ENCODE peak calls at places on chromosomes 12 and 14, in four cellular contexts. One of them, this sample, is unnamed.

GRCh38 chr12:18747960-18748359 is 10.0 kb downstream of the CAPZA3 start:
- DNase-seq in K562: no peak
- DNase-seq in H1: no peak
- DNase-seq in HepG2: no peak
- DNase-seq in this sample: no peak

GRCh38 chr12:8912910-8913309 is 1.4 kb upstream of the PHC1 start:
- DNase-seq in K562: peak
- DNase-seq in H1: no peak
- DNase-seq in HepG2: no peak
- DNase-seq in this sample: peak

GRCh38 chr14:92400579-92401444 is 77.8 kb downstream of the SLC24A4 start:
- DNase-seq in K562: no peak
- DNase-seq in H1: no peak
- DNase-seq in HepG2: no peak
- DNase-seq in this sample: no peak

GRCh38 chr12:124326899-124327298 is 32.0 kb downstream of the RFLNA start:
- DNase-seq in K562: no peak
- DNase-seq in H1: no peak
- DNase-seq in HepG2: no peak
- DNase-seq in this sample: no peak

GRCh38 chr14:89544636-89545301 is 127.7 kb upstream of the FOXN3 start:
- DNase-seq in K562: no peak
- DNase-seq in H1: no peak
- DNase-seq in HepG2: peak
- DNase-seq in this sample: no peak

GRCh38 chr12:126454581-126454980 is 1389.3 kb downstream of the AACS start:
- DNase-seq in K562: no peak
- DNase-seq in H1: no peak
- DNase-seq in HepG2: no peak
- DNase-seq in this sample: no peak

GRCh38 chr12:75710361-75711069 is 199.1 kb upstream of the KRR1 start:
- DNase-seq in K562: no peak
- DNase-seq in H1: no peak
- DNase-seq in HepG2: peak
- DNase-seq in this sample: no peak

GRCh38 chr12:30795660-30796507 is 41.1 kb upstream of the CAPRIN2 start:
- DNase-seq in K562: peak
- DNase-seq in H1: peak
- DNase-seq in HepG2: peak
- DNase-seq in this sample: peak

GRCh38 chr12:104175726-104176247 is 37.8 kb upstream of the NFYB start:
- DNase-seq in K562: no peak
- DNase-seq in H1: peak
- DNase-seq in HepG2: no peak
- DNase-seq in this sample: no peak

GRCh38 chr14:95229749-95230148 is 72.4 kb upstream of the DICER1 start:
- DNase-seq in K562: no peak
- DNase-seq in H1: no peak
- DNase-seq in HepG2: peak
- DNase-seq in this sample: no peak

GRCh38 chr14:96508900-96509299 is 6.7 kb downstream of the PAPOLA start:
- DNase-seq in K562: no peak
- DNase-seq in H1: no peak
- DNase-seq in HepG2: peak
- DNase-seq in this sample: peak

GRCh38 chr12:80086025-80086424 is 13.3 kb upstream of the OTOGL start:
- DNase-seq in K562: no peak
- DNase-seq in H1: no peak
- DNase-seq in HepG2: no peak
- DNase-seq in this sample: no peak

GRCh38 chr12:52243774-52244614 is 11.0 kb downstream of the KRT7 start:
- DNase-seq in K562: no peak
- DNase-seq in H1: no peak
- DNase-seq in HepG2: peak
- DNase-seq in this sample: peak

GRCh38 chr14:52272375-52272774 is 4.9 kb downstream of the PTGDR start:
- DNase-seq in K562: peak
- DNase-seq in H1: peak
- DNase-seq in HepG2: no peak
- DNase-seq in this sample: peak

GRCh38 chr14:101072531-101072930 is 169.0 kb upstream of the RTL1 start:
- DNase-seq in K562: no peak
- DNase-seq in H1: peak
- DNase-seq in HepG2: no peak
- DNase-seq in this sample: peak

GRCh38 chr12:16588812-16589211 is 17.1 kb downstream of the LMO3 start:
- DNase-seq in K562: no peak
- DNase-seq in H1: no peak
- DNase-seq in HepG2: no peak
- DNase-seq in this sample: no peak

GRCh38 chr12:99752740-99753139 is 105.2 kb downstream of the GARIN6 start:
- DNase-seq in K562: no peak
- DNase-seq in H1: no peak
- DNase-seq in HepG2: no peak
- DNase-seq in this sample: no peak

GRCh38 chr12:52141306-52141705 is 50.5 kb downstream of the KRT80 start:
- DNase-seq in K562: peak
- DNase-seq in H1: no peak
- DNase-seq in HepG2: no peak
- DNase-seq in this sample: no peak

GRCh38 chr14:104633276-104633861 is 28.8 kb upstream of the TMEM179 start:
- DNase-seq in K562: no peak
- DNase-seq in H1: no peak
- DNase-seq in HepG2: no peak
- DNase-seq in this sample: no peak

GRCh38 chr12:56221233-56221756 is 427 bp downstream of the RNF41 start:
- DNase-seq in K562: no peak
- DNase-seq in H1: peak
- DNase-seq in HepG2: no peak
- DNase-seq in this sample: peak

GRCh38 chr12:58814036-58814435 is 106.3 kb downstream of the LRIG3 start:
- DNase-seq in K562: no peak
- DNase-seq in H1: no peak
- DNase-seq in HepG2: no peak
- DNase-seq in this sample: no peak

GRCh38 chr12:42648061-42648460 is 58.5 kb upstream of the PRICKLE1 start:
- DNase-seq in K562: no peak
- DNase-seq in H1: no peak
- DNase-seq in HepG2: no peak
- DNase-seq in this sample: no peak

GRCh38 chr14:85315891-85316290 is 214.1 kb upstream of the FLRT2 start:
- DNase-seq in K562: no peak
- DNase-seq in H1: no peak
- DNase-seq in HepG2: no peak
- DNase-seq in this sample: no peak

GRCh38 chr12:49987620-49988303 is 15.0 kb downstream of the AQP6 start:
- DNase-seq in K562: no peak
- DNase-seq in H1: no peak
- DNase-seq in HepG2: peak
- DNase-seq in this sample: no peak

GRCh38 chr12:70121562-70121961 is 121.7 kb upstream of the CNOT2 start:
- DNase-seq in K562: no peak
- DNase-seq in H1: no peak
- DNase-seq in HepG2: no peak
- DNase-seq in this sample: no peak

GRCh38 chr12:45547132-45547531 is 182.4 kb upstream of the ARID2 start:
- DNase-seq in K562: no peak
- DNase-seq in H1: no peak
- DNase-seq in HepG2: no peak
- DNase-seq in this sample: no peak

GRCh38 chr14:65131176-65131765 is 29.0 kb upstream of the MAX start:
- DNase-seq in K562: no peak
- DNase-seq in H1: no peak
- DNase-seq in HepG2: no peak
- DNase-seq in this sample: no peak

GRCh38 chr12:70196732-70197361 is 46.4 kb upstream of the CNOT2 start:
- DNase-seq in K562: no peak
- DNase-seq in H1: no peak
- DNase-seq in HepG2: no peak
- DNase-seq in this sample: no peak

GRCh38 chr14:73402579-73402978 is 55.8 kb downstream of the NUMB start:
- DNase-seq in K562: no peak
- DNase-seq in H1: no peak
- DNase-seq in HepG2: no peak
- DNase-seq in this sample: no peak

DNA sequence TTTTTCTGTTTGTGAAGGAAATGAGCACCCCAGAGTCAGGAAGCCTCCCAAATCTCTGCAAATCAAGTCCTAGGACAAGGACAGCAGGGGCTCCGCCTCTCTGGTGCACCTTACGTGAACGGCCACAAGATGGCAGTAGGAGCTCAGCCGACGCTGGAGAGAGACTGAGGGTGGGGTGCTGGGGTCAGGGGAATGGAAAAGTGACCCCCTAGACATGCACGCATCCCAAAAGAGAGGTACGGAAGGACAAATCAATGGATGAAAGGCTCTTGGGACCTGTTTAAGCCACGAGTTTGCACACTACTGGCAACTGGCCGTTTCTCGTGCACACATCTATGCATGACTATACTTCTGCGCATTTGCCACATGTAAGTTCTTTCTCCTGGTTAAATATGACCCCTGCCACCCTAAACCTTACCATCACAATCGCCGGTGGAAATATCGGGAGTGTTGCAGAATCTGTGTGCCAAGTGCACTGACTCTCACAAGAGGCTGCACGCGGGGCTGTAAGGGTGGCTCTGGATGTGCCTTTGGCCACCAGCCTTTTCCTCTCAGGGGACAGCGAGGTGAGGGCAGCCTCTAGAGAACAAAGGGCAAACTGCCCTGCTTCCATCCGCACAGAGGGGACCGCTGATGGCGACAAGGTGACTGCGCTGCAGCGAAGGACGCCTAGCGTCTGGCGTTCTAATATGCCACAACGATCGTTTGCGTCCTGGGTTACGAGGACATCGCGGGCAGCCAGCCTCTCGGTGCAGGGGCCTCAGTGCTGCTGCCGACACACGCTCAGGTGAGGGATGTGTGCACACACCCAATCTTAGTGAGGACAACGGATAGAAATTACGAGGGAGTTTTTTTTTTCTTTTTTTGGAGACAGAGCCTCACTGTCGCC is 232.0 kb downstream of the PCNX1 start:
- DNase-seq in K562: peak
- DNase-seq in H1: peak
- DNase-seq in HepG2: peak
- DNase-seq in this sample: peak
- TF ChIP-seq PHF8 in K562: no peak
- TF ChIP-seq PHF8 in H1: no peak
- TF ChIP-seq PHF8 in HepG2: no peak
- TF ChIP-seq PHF8 in this sample: no peak

GRCh38 chr12:26090853-26091510 is 33.9 kb downstream of the BHLHE41 start:
- DNase-seq in K562: no peak
- DNase-seq in H1: no peak
- DNase-seq in HepG2: peak
- DNase-seq in this sample: no peak

GRCh38 chr12:26088999-26089398 is 35.8 kb downstream of the BHLHE41 start:
- DNase-seq in K562: no peak
- DNase-seq in H1: no peak
- DNase-seq in HepG2: no peak
- DNase-seq in this sample: no peak

GRCh38 chr12:26091837-26092236 is 33.0 kb downstream of the BHLHE41 start:
- DNase-seq in K562: no peak
- DNase-seq in H1: no peak
- DNase-seq in HepG2: no peak
- DNase-seq in this sample: no peak

GRCh38 chr12:26097046-26097878 is 27.6 kb downstream of the BHLHE41 start:
- DNase-seq in K562: peak
- DNase-seq in H1: peak
- DNase-seq in HepG2: peak
- DNase-seq in this sample: peak

DNA sequence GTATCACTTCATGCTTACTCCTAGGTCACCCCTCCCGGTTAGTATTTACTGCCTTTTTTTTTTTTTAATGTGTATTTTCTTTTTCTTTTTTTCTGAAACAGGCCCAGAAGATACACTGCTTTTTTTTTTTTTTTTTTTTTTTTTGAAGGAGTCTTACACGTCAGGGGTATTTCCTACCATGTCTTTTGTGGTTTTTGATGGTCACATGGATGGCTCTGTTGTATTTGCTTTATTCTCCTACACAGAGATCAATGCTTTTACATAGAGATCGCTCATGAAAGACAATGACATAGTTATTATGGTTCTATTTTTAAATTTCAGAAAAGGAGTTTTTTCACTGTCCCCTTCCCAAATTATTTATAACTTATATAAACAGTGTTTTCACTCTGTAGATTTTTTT is 32.1 kb downstream of the BHLHE41 start:
- DNase-seq in K562: no peak
- DNase-seq in H1: no peak
- DNase-seq in HepG2: no peak
- DNase-seq in this sample: no peak
- TF ChIP-seq PHF8 in K562: no peak
- TF ChIP-seq PHF8 in H1: no peak
- TF ChIP-seq PHF8 in HepG2: no peak
- TF ChIP-seq PHF8 in this sample: no peak

GRCh38 chr14:68808696-68809095 is 15.8 kb upstream of the ZFP36L1 start:
- DNase-seq in K562: no peak
- DNase-seq in H1: peak
- DNase-seq in HepG2: no peak
- DNase-seq in this sample: no peak

GRCh38 chr14:68809524-68809923 is 16.7 kb upstream of the ZFP36L1 start:
- DNase-seq in K562: no peak
- DNase-seq in H1: peak
- DNase-seq in HepG2: no peak
- DNase-seq in this sample: no peak

GRCh38 chr14:68807148-68807600 is 14.3 kb upstream of the ZFP36L1 start:
- DNase-seq in K562: no peak
- DNase-seq in H1: peak
- DNase-seq in HepG2: peak
- DNase-seq in this sample: peak

GRCh38 chr14:68807987-68808386 is 15.1 kb upstream of the ZFP36L1 start:
- DNase-seq in K562: no peak
- DNase-seq in H1: no peak
- DNase-seq in HepG2: no peak
- DNase-seq in this sample: no peak

DNA sequence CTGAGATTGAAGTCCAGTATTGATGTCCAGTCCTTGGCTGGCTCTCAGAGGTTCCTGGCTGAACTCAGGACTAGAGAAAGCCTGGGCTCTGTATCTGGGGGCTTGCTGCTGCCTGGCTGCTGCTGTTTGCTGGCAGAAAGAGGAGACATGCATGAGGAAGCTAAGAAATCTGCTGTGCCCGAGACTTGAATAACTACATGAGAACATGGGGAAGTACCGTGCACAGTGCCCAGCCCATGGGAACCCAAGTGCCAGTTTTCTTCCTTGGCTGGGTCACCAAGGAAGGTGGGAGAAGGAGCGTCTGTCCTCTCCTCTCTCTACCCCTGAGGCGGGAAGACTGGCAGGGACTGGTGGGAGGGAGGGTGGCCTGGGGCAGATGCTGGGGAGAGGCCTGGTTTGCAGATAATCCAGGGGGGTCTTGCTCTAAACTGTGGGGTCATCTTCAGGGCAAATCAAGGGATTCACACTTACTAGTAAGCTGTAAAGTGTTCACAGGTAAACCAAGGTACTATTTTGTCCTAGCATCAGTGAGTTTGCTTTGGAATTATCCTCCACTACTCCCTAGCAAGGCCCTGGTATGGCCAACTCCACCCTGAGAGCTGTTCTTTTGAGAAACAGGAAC is 13.8 kb upstream of the ZFP36L1 start:
- DNase-seq in K562: no peak
- DNase-seq in H1: no peak
- DNase-seq in HepG2: no peak
- DNase-seq in this sample: no peak
- TF ChIP-seq PHF8 in K562: no peak
- TF ChIP-seq PHF8 in H1: no peak
- TF ChIP-seq PHF8 in HepG2: no peak
- TF ChIP-seq PHF8 in this sample: no peak

GRCh38 chr12:68665016-68665569 is 21.7 kb upstream of the NUP107 start:
- DNase-seq in K562: no peak
- DNase-seq in H1: no peak
- DNase-seq in HepG2: no peak
- DNase-seq in this sample: no peak
- TF ChIP-seq PHF8 in K562: no peak
- TF ChIP-seq PHF8 in H1: no peak
- TF ChIP-seq PHF8 in HepG2: no peak
- TF ChIP-seq PHF8 in this sample: no peak

This sample was measured in A549.